ENCODE peak calls at places on chromosomes 13 and 19, in nine cellular contexts. L, M, A, J, K, V, E, T and D are unnamed samples.

GRCh38 chr13:44768775-44769578 is 192.8 kb upstream of the TSC22D1 start:
- DNase-seq in T (no peak), A (no peak), V (no peak), K (no peak), M (no peak), L (no peak), E (no peak), J (no peak), D (no peak)

GRCh38 chr19:39816287-39817048 is 17.5 kb downstream of the DYRK1B start:
- DNase-seq in T (no peak), E (no peak), V (no peak), A (no peak), M (no peak), J (no peak), K (no peak), L (no peak), D (no peak)

GRCh38 chr13:29918845-29919244 is 68.4 kb upstream of the UBL3 start:
- DNase-seq in K (no peak), V (no peak), T (no peak), J (no peak), A (no peak), M (no peak), E (no peak), L (no peak), D (no peak)

GRCh38 chr13:111893607-111894443 is 173.1 kb upstream of the SOX1 start:
- DNase-seq in J (no peak), E (no peak), M (peak), K (no peak), V (no peak), A (no peak), L (no peak), T (peak), D (no peak)

GRCh38 chr19:3507371-3508120 is 1.4 kb downstream of the FZR1 start:
- DNase-seq in L (no peak), M (peak), V (no peak), K (no peak), E (no peak), J (no peak), T (no peak), A (peak), D (no peak)

GRCh38 chr19:3655402-3656072 is 28.9 kb upstream of the CACTIN start:
- DNase-seq in K (no peak), J (no peak), E (no peak), V (peak), A (peak), L (no peak), M (no peak), T (no peak), D (peak)

GRCh38 chr13:58151452-58151851 is 519.9 kb downstream of the PCDH17 start:
- DNase-seq in A (no peak), L (no peak), M (no peak), T (no peak), K (no peak), E (no peak), J (no peak), V (no peak), D (no peak)

GRCh38 chr13:67440240-67440639 is 210.1 kb upstream of the PCDH9 start:
- DNase-seq in M (no peak), K (no peak), T (no peak), A (no peak), E (no peak), V (no peak), L (no peak), J (no peak), D (no peak)

GRCh38 chr19:48741222-48741999 is 1.0 kb upstream of the RASIP1 start:
- DNase-seq in L (no peak), J (no peak), A (peak), E (no peak), K (no peak), T (peak), M (peak), V (no peak), D (no peak)

GRCh38 chr19:40162104-40162503 is 29.1 kb upstream of the MAP3K10 start:
- DNase-seq in M (no peak), E (no peak), T (no peak), K (no peak), A (no peak), V (no peak), L (no peak), J (no peak), D (no peak)

GRCh38 chr13:79281335-79281734 is 124.7 kb downstream of the RBM26 start:
- DNase-seq in V (no peak), J (no peak), K (no peak), L (no peak), A (no peak), T (no peak), M (no peak), E (no peak), D (no peak)

GRCh38 chr19:48739835-48740704 is at the start of gene RASIP1:
- DNase-seq in T (peak), E (no peak), K (peak), L (no peak), J (no peak), M (no peak), V (no peak), A (no peak), D (no peak)

GRCh38 chr19:2528543-2529173 is 52.7 kb downstream of the GADD45B start:
- DNase-seq in J (no peak), L (no peak), E (no peak), T (peak), M (no peak), K (no peak), V (no peak), A (peak), D (no peak)

GRCh38 chr19:18203408-18203862 is 407 bp downstream of the RAB3A start:
- DNase-seq in M (no peak), L (no peak), T (peak), A (peak), J (no peak), V (no peak), K (peak), E (no peak), D (peak)

GRCh38 chr19:40599331-40600085 is 1.7 kb upstream of the LTBP4 start:
- DNase-seq in V (peak), T (no peak), A (no peak), M (no peak), K (no peak), E (no peak), J (no peak), L (no peak), D (no peak)